ENCODE peak calls at places on chromosomes 2 and 18, in eight cellular contexts. Z, M, O, D, B, X, E and I are unnamed samples.

GRCh38 chr2:44759823-44760222 is 181.7 kb upstream of the SIX3 start:
- DNase-seq in Z (no peak), M (peak; percentile 23), O (no peak), D (no peak), B (no peak), X (no peak), E (no peak), I (no peak)

GRCh38 chr2:25829377-25829704 is 48.9 kb downstream of the ASXL2 start:
- DNase-seq in Z (no peak), M (no peak), O (no peak), D (no peak), B (no peak), X (no peak), E (no peak), I (no peak)

GRCh38 chr2:209411718-209412117 is 12.1 kb upstream of the MAP2 start:
- DNase-seq in Z (no peak), M (no peak), O (no peak), D (no peak), B (no peak), X (no peak), E (no peak), I (no peak)

GRCh38 chr18:43277164-43277600 is at the start of gene SYT4:
- DNase-seq in Z (peak; percentile 94), M (peak; percentile 72), O (no peak), D (peak; percentile 24), B (no peak), X (no peak), E (no peak), I (peak; percentile 84)

GRCh38 chr2:143514413-143514812 is 385.2 kb downstream of the ARHGAP15 start:
- DNase-seq in Z (no peak), M (peak; percentile 7), O (no peak), D (no peak), B (no peak), X (no peak), E (no peak), I (no peak)

GRCh38 chr2:71551631-71551915 is 98.2 kb downstream of the DYSF start:
- DNase-seq in Z (no peak), M (no peak), O (no peak), D (no peak), B (no peak), X (no peak), E (no peak), I (no peak)

GRCh38 chr18:22783662-22784076 is 149.5 kb upstream of the RBBP8 start:
- DNase-seq in Z (peak; percentile 49), M (no peak), O (no peak), D (no peak), B (no peak), X (no peak), E (no peak), I (no peak)

GRCh38 chr2:143140864-143141637 is 11.8 kb downstream of the ARHGAP15 start:
- DNase-seq in Z (no peak), M (no peak), O (no peak), D (no peak), B (no peak), X (no peak), E (no peak), I (no peak)

GRCh38 chr2:25617948-25618646 is 55.3 kb downstream of the DTNB start:
- DNase-seq in Z (no peak), M (peak; percentile 94), O (no peak), D (peak; percentile 9), B (no peak), X (no peak), E (no peak), I (no peak)

GRCh38 chr2:119255760-119256573 is 32.3 kb downstream of the STEAP3 start:
- DNase-seq in Z (peak; percentile 55), M (peak; percentile 96), O (peak; percentile 54), D (no peak), B (no peak), X (no peak), E (no peak), I (peak; percentile 80)

GRCh38 chr2:11676640-11677039 is 6.6 kb upstream of the NTSR2 start:
- DNase-seq in Z (peak; percentile 51), M (no peak), O (no peak), D (no peak), B (no peak), X (no peak), E (no peak), I (peak; percentile 20)

GRCh38 chr2:56170536-56170935 is 13.3 kb upstream of the CCDC85A start:
- DNase-seq in Z (no peak), M (no peak), O (no peak), D (peak; percentile 64), B (no peak), X (no peak), E (no peak), I (no peak)

GRCh38 chr2:16950436-16950835 is 284.8 kb upstream of the CYRIA start:
- DNase-seq in Z (peak; percentile 47), M (peak; percentile 13), O (no peak), D (no peak), B (no peak), X (no peak), E (no peak), I (no peak)

GRCh38 chr2:178285287-178285615 is 90.9 kb downstream of the OSBPL6 start:
- DNase-seq in Z (no peak), M (no peak), O (no peak), D (no peak), B (no peak), X (no peak), E (no peak), I (no peak)

GRCh38 chr18:62288669-62289016 is 36.5 kb upstream of the TNFRSF11A start:
- DNase-seq in Z (no peak), M (no peak), O (no peak), D (no peak), B (no peak), X (no peak), E (no peak), I (no peak)

GRCh38 chr2:88234760-88235159 is 64.6 kb downstream of the THNSL2 start:
- DNase-seq in Z (peak; percentile 40), M (no peak), O (no peak), D (no peak), B (no peak), X (no peak), E (no peak), I (no peak)

GRCh38 chr2:112491946-112492345 is 10.0 kb downstream of the TTL start:
- DNase-seq in Z (no peak), M (no peak), O (no peak), D (no peak), B (no peak), X (no peak), E (no peak), I (no peak)
- H3K36me3 ChIP-seq in Z (peaks cover 64% of the 10 kb centered on the region), M (peaks cover 4% of the 10 kb centered on the region), O (peaks cover 7% of the 10 kb centered on the region), D (no peaks in the 10 kb centered on the region), B (peaks cover 13% of the 10 kb centered on the region), X (peaks cover 6% of the 10 kb centered on the region), E (peaks cover 24% of the 10 kb centered on the region), I (peaks cover 23% of the 10 kb centered on the region)

GRCh38 chr2:196677404-196677803 is 37.9 kb downstream of the CCDC150 start:
- DNase-seq in Z (no peak), M (peak; percentile 63), O (no peak), D (no peak), B (no peak), X (no peak), E (no peak), I (no peak)

GRCh38 chr2:196685792-196686191 is 46.3 kb downstream of the CCDC150 start:
- DNase-seq in Z (no peak), M (no peak), O (no peak), D (no peak), B (no peak), X (no peak), E (no peak), I (no peak)

GRCh38 chr2:196675963-196676362 is 36.4 kb downstream of the CCDC150 start:
- DNase-seq in Z (no peak), M (no peak), O (no peak), D (no peak), B (no peak), X (no peak), E (no peak), I (no peak)

GRCh38 chr2:196681510-196681909 is 42.0 kb downstream of the CCDC150 start:
- DNase-seq in Z (no peak), M (no peak), O (no peak), D (no peak), B (no peak), X (no peak), E (no peak), I (no peak)
- H3K27ac ChIP-seq in Z (no peak overlapping the region), M (no peak overlapping the region), O (no peak overlapping the region), D (no peak overlapping the region), B (no peak overlapping the region), X (no peak overlapping the region), E (no peak overlapping the region), I (no peak overlapping the region)

GRCh38 chr2:200944467-200945394 is 18.7 kb downstream of the ORC2 start:
- DNase-seq in Z (no peak), M (peak; percentile 89), O (peak; percentile 95), D (no peak), B (no peak), X (no peak), E (no peak), I (no peak)
- H3K36me3 ChIP-seq in Z (peaks cover 97% of the 10 kb centered on the region), M (no peaks in the 10 kb centered on the region), O (peaks cover 30% of the 10 kb centered on the region), D (no peaks in the 10 kb centered on the region), B (peaks cover 36% of the 10 kb centered on the region), X (peaks cover 13% of the 10 kb centered on the region), E (peaks cover 87% of the 10 kb centered on the region), I (peaks cover 47% of the 10 kb centered on the region)

GRCh38 chr2:217186565-217187218 is 326.8 kb upstream of the TNP1 start:
- DNase-seq in Z (no peak), M (no peak), O (no peak), D (peak; percentile 66), B (no peak), X (no peak), E (peak; percentile 76), I (no peak)
- H3K27ac ChIP-seq in Z (no peak overlapping the region), M (no peak overlapping the region), O (no peak overlapping the region), D (no peak overlapping the region), B (no peak overlapping the region), X (no peak overlapping the region), E (peak overlapping the region; percentile 66), I (no peak overlapping the region)

DNA sequence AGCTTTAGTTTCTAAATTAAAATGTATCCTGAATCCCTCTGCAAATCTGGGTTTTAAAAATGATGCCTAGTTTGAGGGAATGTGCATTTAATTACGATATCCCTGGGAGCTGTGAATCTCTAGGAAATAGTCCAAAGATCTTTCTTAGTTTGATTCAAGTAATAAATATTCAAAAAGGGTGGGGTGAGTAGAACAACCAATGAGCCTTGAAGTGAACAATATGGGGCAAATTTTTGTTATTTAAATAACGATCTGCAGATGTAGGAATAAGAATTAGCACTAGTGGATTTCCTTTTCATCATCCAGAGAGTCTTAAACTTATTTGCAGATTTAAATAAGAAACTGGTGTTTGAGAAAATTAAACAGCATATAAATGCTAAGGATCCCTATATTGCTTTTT is 106.3 kb downstream of the ACVR1 start:
- DNase-seq in Z (no peak), M (no peak), O (no peak), D (no peak), B (no peak), X (no peak), E (no peak), I (no peak)
- H3K36me3 ChIP-seq in Z (peaks cover 61% of the 10 kb centered on the region), M (no peaks in the 10 kb centered on the region), O (no peaks in the 10 kb centered on the region), D (no peaks in the 10 kb centered on the region), B (peaks cover 38% of the 10 kb centered on the region), X (peaks cover 18% of the 10 kb centered on the region), E (peaks cover 88% of the 10 kb centered on the region), I (peaks cover 5% of the 10 kb centered on the region)

GRCh38 chr2:218383892-218384519 is 1.9 kb downstream of the SLC11A1 start:
- DNase-seq in Z (no peak), M (no peak), O (no peak), D (no peak), B (no peak), X (no peak), E (peak; percentile 33), I (no peak)
- H3K27ac ChIP-seq in Z (no peak overlapping the region), M (no peak overlapping the region), O (no peak overlapping the region), D (no peak overlapping the region), B (no peak overlapping the region), X (peak overlapping the region; percentile 37), E (no peak overlapping the region), I (no peak overlapping the region)

GRCh38 chr2:207594245-207594644 is 30.9 kb downstream of the METTL21A start:
- DNase-seq in Z (no peak), M (no peak), O (no peak), D (no peak), B (no peak), X (no peak), E (no peak), I (no peak)
- H3K36me3 ChIP-seq in Z (peaks cover 79% of the 10 kb centered on the region), M (no peaks in the 10 kb centered on the region), O (peaks cover 6% of the 10 kb centered on the region), D (no peaks in the 10 kb centered on the region), B (peaks cover 35% of the 10 kb centered on the region), X (peaks cover 3% of the 10 kb centered on the region), E (peaks cover 61% of the 10 kb centered on the region), I (peaks cover 54% of the 10 kb centered on the region)